ENCODE peak calls at places on chromosomes 7 and 10, in ten cellular contexts. Y is Peyer's patch; I is OCI-LY7; G is hepatocyte; O is activated CD8-positive, alpha-beta T cell treated with anti-CD3 and anti-CD28 coated beads for 36 hours; T is psoas muscle; K is cardiac fibroblast; U is esophagus squamous epithelium; M is neural crest cell; Z is GM10248. V is an unnamed sample.

GRCh38 chr7:54995631-54996340 is 23.0 kb upstream of the EGFR start:
- DNase-seq in Y (no peak), I (no peak), G (peak; percentile 39), O (peak; percentile 31), T (no peak), K (peak; percentile 78), U (no peak), M (no peak), Z (peak; percentile 30), V (no peak)

GRCh38 chr7:9242604-9243003 is 809.2 kb downstream of the NXPH1 start:
- DNase-seq in Y (no peak), I (no peak), G (no peak), O (no peak), T (no peak), K (no peak), U (no peak), M (no peak), Z (no peak), V (no peak)

GRCh38 chr10:42816917-42817316 is 34.3 kb downstream of the BMS1 start:
- DNase-seq in Y (no peak), I (no peak), G (no peak), O (no peak), T (no peak), K (no peak), U (no peak), M (no peak), Z (no peak), V (no peak)

GRCh38 chr7:101222275-101222830 is 4.4 kb downstream of the ZNHIT1 start:
- DNase-seq in Y (no peak), I (no peak), G (no peak), O (no peak), T (no peak), K (no peak), U (no peak), M (no peak), Z (no peak), V (no peak)

GRCh38 chr10:100516847-100517246 is 2.8 kb downstream of the SEC31B start:
- DNase-seq in Y (no peak), I (no peak), G (no peak), O (no peak), T (peak; percentile 74), K (no peak), U (no peak), M (no peak), Z (no peak), V (no peak)

GRCh38 chr7:102331536-102332275 is 24.5 kb downstream of the SPDYE6 start:
- DNase-seq in Y (no peak), I (peak; percentile 47), G (no peak), O (no peak), T (no peak), K (no peak), U (no peak), M (no peak), Z (peak; percentile 3), V (peak; percentile 32)

GRCh38 chr7:95725170-95725569 is 47.2 kb upstream of the DYNC1I1 start:
- DNase-seq in Y (no peak), I (no peak), G (no peak), O (no peak), T (no peak), K (peak; percentile 7), U (no peak), M (no peak), Z (no peak), V (no peak)

GRCh38 chr10:35563266-35563891 is 41.8 kb upstream of the GJD4 start:
- DNase-seq in Y (peak; percentile 30), I (peak; percentile 77), G (peak; percentile 71), O (peak; percentile 57), T (peak; percentile 66), K (peak; percentile 86), U (no peak), M (peak; percentile 59), Z (peak; percentile 69), V (peak; percentile 65)

GRCh38 chr10:91909178-91909677 is at the start of gene FGFBP3:
- DNase-seq in Y (no peak), I (peak; percentile 16), G (peak; percentile 56), O (peak; percentile 64), T (no peak), K (peak; percentile 43), U (no peak), M (peak; percentile 60), Z (peak; percentile 37), V (peak; percentile 55)

GRCh38 chr10:108362306-108362705 is 1197.8 kb upstream of the SORCS1 start:
- DNase-seq in Y (no peak), I (no peak), G (no peak), O (no peak), T (no peak), K (no peak), U (no peak), M (no peak), Z (no peak), V (no peak)

GRCh38 chr7:4659551-4660286 is 22.4 kb upstream of the FOXK1 start:
- DNase-seq in Y (no peak), I (peak; percentile 30), G (no peak), O (peak; percentile 38), T (no peak), K (no peak), U (no peak), M (no peak), Z (no peak), V (no peak)

GRCh38 chr10:97494151-97494550 is 4.1 kb downstream of the MMS19 start:
- DNase-seq in Y (no peak), I (no peak), G (no peak), O (no peak), T (no peak), K (no peak), U (no peak), M (no peak), Z (no peak), V (no peak)

GRCh38 chr7:23205861-23206510 is 24.1 kb downstream of the NUP42 start:
- DNase-seq in Y (no peak), I (no peak), G (no peak), O (peak; percentile 12), T (no peak), K (no peak), U (no peak), M (no peak), Z (no peak), V (no peak)

GRCh38 chr10:28127881-28128280 is 129.0 kb upstream of the ODAD2 start:
- DNase-seq in Y (no peak), I (no peak), G (no peak), O (no peak), T (no peak), K (no peak), U (no peak), M (no peak), Z (no peak), V (no peak)

GRCh38 chr7:150962743-150963399 is 15.2 kb downstream of the KCNH2 start:
- DNase-seq in Y (peak; percentile 38), I (peak; percentile 72), G (peak; percentile 76), O (peak; percentile 69), T (no peak), K (peak; percentile 29), U (no peak), M (peak; percentile 62), Z (peak; percentile 87), V (peak; percentile 66)

GRCh38 chr7:150966002-150966401 is 12.1 kb downstream of the KCNH2 start:
- DNase-seq in Y (no peak), I (peak; percentile 20), G (no peak), O (no peak), T (no peak), K (no peak), U (no peak), M (no peak), Z (no peak), V (peak; percentile 43)

GRCh38 chr7:150963707-150964559 is 14.2 kb downstream of the KCNH2 start:
- DNase-seq in Y (no peak), I (no peak), G (no peak), O (no peak), T (no peak), K (no peak), U (no peak), M (no peak), Z (no peak), V (no peak)

GRCh38 chr7:150965273-150965830 is 12.8 kb downstream of the KCNH2 start:
- DNase-seq in Y (no peak), I (no peak), G (no peak), O (no peak), T (no peak), K (no peak), U (no peak), M (no peak), Z (no peak), V (no peak)

GRCh38 chr7:150964593-150965111 is 13.5 kb downstream of the KCNH2 start:
- DNase-seq in Y (no peak), I (no peak), G (no peak), O (no peak), T (no peak), K (no peak), U (no peak), M (no peak), Z (no peak), V (no peak)
- TF ChIP-seq CTCF in Y (no peak), I (no peak), G (no peak), O (no peak), T (no peak), K (no peak), U (no peak), M (no peak), Z (no peak), V (no peak)

GRCh38 chr10:78424721-78425120 is 391.1 kb downstream of the RPS24 start:
- DNase-seq in Y (no peak), I (peak; percentile 34), G (no peak), O (no peak), T (no peak), K (peak; percentile 25), U (no peak), M (no peak), Z (no peak), V (peak; percentile 53)
- TF ChIP-seq CTCF in Y (no peak), I (peak; percentile 61), G (peak; percentile 15), O (no peak), T (no peak), K (no peak), U (no peak), M (peak; percentile 45), Z (peak; percentile 18), V (peak; percentile 47)

DNA sequence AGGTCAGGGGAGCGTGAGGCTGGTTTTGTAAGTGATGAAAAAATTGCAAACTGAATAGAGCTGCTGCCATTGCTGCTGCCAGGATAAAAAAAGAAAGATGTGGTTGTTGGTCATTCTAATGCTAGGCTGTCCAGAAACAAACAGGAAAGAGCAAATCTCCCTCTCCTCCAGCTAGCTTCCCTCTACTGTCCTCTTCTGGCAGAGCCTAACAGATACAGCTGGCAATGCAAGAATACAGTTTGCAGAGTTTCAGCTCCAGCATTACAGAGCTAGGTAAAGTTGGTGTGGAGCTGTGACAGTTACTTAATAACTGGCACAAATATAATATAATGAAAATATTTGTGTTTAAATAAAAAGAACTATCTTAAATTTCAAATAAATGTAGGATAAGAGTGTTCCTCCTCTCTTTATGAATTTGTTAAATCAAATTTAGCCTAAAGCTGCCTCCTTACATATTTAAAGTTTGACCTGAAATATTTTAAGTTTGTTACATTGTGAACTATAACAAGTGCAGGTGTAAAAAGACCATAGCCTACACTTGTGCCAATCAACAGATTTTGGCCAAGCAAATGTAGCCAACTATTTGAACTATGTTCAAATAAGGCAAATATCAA is 407.7 kb downstream of the SH2D4B start:
- DNase-seq in Y (no peak), I (no peak), G (peak; percentile 63), O (no peak), T (no peak), K (no peak), U (no peak), M (no peak), Z (peak; percentile 10), V (no peak)
- TF ChIP-seq CTCF in Y (no peak), I (peak; percentile 51), G (peak; percentile 65), O (no peak), T (peak; percentile 33), K (no peak), U (peak; percentile 44), M (peak; percentile 64), Z (peak; percentile 58), V (peak; percentile 73)

GRCh38 chr10:68901106-68901927 is at the start of gene DDX50:
- DNase-seq in Y (peak; percentile 97), I (peak; percentile 99), G (peak; percentile 99), O (peak; percentile 99), T (peak; percentile 98), K (peak; percentile 100), U (peak; percentile 91), M (peak; percentile 91), Z (peak; percentile 95), V (peak; percentile 100)
- TF ChIP-seq CTCF in Y (no peak), I (no peak), G (no peak), O (no peak), T (peak; percentile 33), K (no peak), U (peak; percentile 23), M (peak; percentile 41), Z (no peak), V (peak; percentile 51)